ENCODE peak calls at places on chromosomes 16 and 17, in five cellular contexts. P, B, N, J and A are unnamed samples.

GRCh38 chr16:15493416-15494181 is 59.2 kb downstream of the BMERB1 start:
- DNase-seq in P (no peak), B (no peak), N (no peak), J (peak; percentile 89), A (no peak)

GRCh38 chr17:55601874-55602364 is 90.7 kb upstream of the SMIM36 start:
- DNase-seq in P (peak; percentile 81), B (no peak), N (peak; percentile 26), J (no peak), A (peak; percentile 37)

GRCh38 chr16:27706156-27706705 is 156.3 kb downstream of the KATNIP start:
- DNase-seq in P (no peak), B (no peak), N (no peak), J (no peak), A (no peak)

GRCh38 chr16:21134053-21134452 is 16.6 kb downstream of the DNAH3 start:
- DNase-seq in P (no peak), B (no peak), N (no peak), J (no peak), A (no peak)

GRCh38 chr16:26395700-26396099 is 671.0 kb upstream of the C16orf82 start:
- DNase-seq in P (no peak), B (no peak), N (no peak), J (no peak), A (no peak)

GRCh38 chr17:45963889-45964288 is 35.2 kb upstream of the STH start:
- DNase-seq in P (no peak), B (no peak), N (no peak), J (no peak), A (no peak)

GRCh38 chr16:29729116-29729521 is 16.7 kb downstream of the C16orf54 start:
- DNase-seq in P (peak; percentile 71), B (no peak), N (peak; percentile 45), J (no peak), A (no peak)

GRCh38 chr16:69328854-69329316 is 1.5 kb downstream of the PDF start:
- DNase-seq in P (no peak), B (no peak), N (peak; percentile 27), J (no peak), A (no peak)

GRCh38 chr16:86834451-86835035 is 256.2 kb downstream of the FOXL1 start:
- DNase-seq in P (peak; percentile 71), B (no peak), N (no peak), J (no peak), A (no peak)

GRCh38 chr16:67202426-67202825 is 3.5 kb downstream of the ELMO3 start:
- DNase-seq in P (no peak), B (no peak), N (no peak), J (no peak), A (no peak)

GRCh38 chr16:27759301-27759871 is 209.4 kb downstream of the KATNIP start:
- DNase-seq in P (no peak), B (peak; percentile 32), N (no peak), J (no peak), A (no peak)

GRCh38 chr16:25575363-25575762 is 116.4 kb upstream of the HS3ST4 start:
- DNase-seq in P (peak; percentile 89), B (no peak), N (no peak), J (no peak), A (no peak)

GRCh38 chr17:74161501-74161850 is 42.0 kb upstream of the RPL38 start:
- DNase-seq in P (no peak), B (no peak), N (no peak), J (no peak), A (no peak)

GRCh38 chr16:57525761-57526160 is 10.6 kb downstream of the CCDC102A start:
- DNase-seq in P (no peak), B (no peak), N (no peak), J (no peak), A (no peak)

GRCh38 chr17:4492762-4493561 is 5.7 kb upstream of the SPNS2 start:
- DNase-seq in P (peak; percentile 90), B (no peak), N (peak; percentile 66), J (no peak), A (no peak)

GRCh38 chr17:43615330-43615729 is 46.4 kb downstream of the MEOX1 start:
- DNase-seq in P (no peak), B (no peak), N (no peak), J (no peak), A (no peak)

GRCh38 chr17:3915642-3916012 is 638 bp downstream of the P2RX1 start:
- DNase-seq in P (no peak), B (no peak), N (no peak), J (no peak), A (no peak)

GRCh38 chr17:57619061-57619937 is 125.8 kb downstream of the CCDC182 start:
- DNase-seq in P (no peak), B (no peak), N (no peak), J (no peak), A (no peak)

GRCh38 chr16:81997738-81998137 is 13.5 kb downstream of the SDR42E1 start:
- DNase-seq in P (no peak), B (no peak), N (no peak), J (peak; percentile 60), A (no peak)

GRCh38 chr16:60166111-60166510 is 1432.0 kb upstream of the GOT2 start:
- DNase-seq in P (no peak), B (no peak), N (no peak), J (no peak), A (no peak)

GRCh38 chr17:2055494-2056220 is 754 bp downstream of the HIC1 start:
- DNase-seq in P (no peak), B (no peak), N (no peak), J (no peak), A (peak; percentile 84)

GRCh38 chr17:44759096-44759915 is 518 bp downstream of the ADAM11 start:
- DNase-seq in P (peak; percentile 25), B (no peak), N (no peak), J (no peak), A (peak; percentile 56)

GRCh38 chr16:180921-181667 is 835 bp downstream of the HBQ1 start:
- DNase-seq in P (peak; percentile 93), B (peak; percentile 88), N (peak; percentile 76), J (no peak), A (peak; percentile 96)

GRCh38 chr17:47948706-47949196 is 7.4 kb downstream of the PNPO start:
- DNase-seq in P (no peak), B (no peak), N (no peak), J (no peak), A (no peak)
- TF ChIP-seq CTCF in P (no peak), B (no peak), N (no peak), J (no peak), A (no peak)

DNA sequence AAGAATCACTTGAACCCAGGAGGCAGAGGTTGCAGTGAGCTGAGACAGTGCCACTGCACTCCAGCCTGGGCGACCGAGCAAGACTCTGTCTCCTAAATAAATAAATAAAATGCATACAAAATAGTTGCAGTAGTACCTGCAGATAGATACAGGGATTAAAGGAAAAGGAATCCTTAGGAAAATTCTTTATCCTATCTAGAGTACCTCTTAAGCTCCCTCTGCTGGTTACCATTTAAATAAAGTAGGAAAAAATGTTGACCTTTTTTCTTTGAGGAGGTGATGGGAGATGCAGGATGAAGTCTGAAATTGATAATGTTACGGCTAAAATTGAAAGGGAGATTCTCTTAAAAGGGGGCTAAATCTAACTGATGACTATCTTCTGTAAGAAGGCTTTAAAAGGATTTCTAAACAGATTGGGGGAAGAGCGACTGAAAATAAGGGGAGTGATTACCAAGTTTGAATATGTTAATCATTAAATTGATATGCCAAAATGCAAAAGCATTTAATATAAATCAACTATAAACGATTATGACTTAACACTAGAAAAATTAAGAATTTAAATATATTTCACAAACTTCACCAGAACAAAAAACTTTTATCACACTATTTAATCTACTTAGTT is 29.4 kb downstream of the C16orf87 start:
- DNase-seq in P (peak; percentile 39), B (no peak), N (no peak), J (no peak), A (no peak)
- TF ChIP-seq CTCF in P (peak; percentile 57), B (peak; percentile 33), N (peak; percentile 71), J (peak; percentile 37), A (peak; percentile 25)

DNA sequence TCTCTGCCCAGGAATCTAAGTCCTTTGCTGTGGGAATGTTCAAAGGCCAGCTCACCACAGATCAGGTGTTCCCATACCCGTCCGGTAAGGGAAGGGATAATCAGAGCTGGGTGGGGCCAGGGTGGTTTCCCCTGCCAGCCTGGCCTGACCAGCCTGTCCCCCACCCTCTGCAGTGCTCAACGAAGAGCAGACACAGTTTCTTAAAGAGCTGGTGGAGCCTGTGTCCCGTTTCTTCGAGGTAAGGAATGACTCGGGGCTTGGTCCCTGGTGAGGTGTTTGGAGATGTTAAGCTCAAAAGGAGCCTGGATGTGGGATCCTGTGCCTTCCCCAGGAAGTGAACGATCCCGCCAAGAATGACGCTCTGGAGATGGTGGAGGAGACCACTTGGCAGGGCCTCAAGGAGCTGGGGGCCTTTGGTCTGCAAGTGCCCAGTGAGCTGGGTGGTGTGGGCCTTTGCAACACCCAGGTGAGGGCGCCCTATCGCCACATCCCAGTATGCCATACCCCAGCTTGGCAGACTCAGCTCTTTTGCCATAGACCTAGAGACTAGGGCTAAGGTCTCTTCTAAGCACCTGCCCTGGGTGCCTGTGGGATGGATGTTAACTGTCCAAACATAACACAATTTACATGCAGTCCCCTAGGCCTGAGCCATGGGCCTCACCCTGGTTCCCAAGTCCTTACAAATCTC is 999 bp downstream of the ACADVL start:
- DNase-seq in P (peak; percentile 54), B (peak; percentile 76), N (peak; percentile 74), J (no peak), A (peak; percentile 79)
- TF ChIP-seq CTCF in P (peak; percentile 41), B (peak; percentile 48), N (peak; percentile 85), J (peak; percentile 58), A (peak; percentile 64)

GRCh38 chr16:23254338-23254737 is 47.8 kb upstream of the SCNN1B start:
- DNase-seq in P (peak; percentile 12), B (no peak), N (no peak), J (peak; percentile 65), A (no peak)
- TF ChIP-seq CTCF in P (no peak), B (no peak), N (no peak), J (no peak), A (no peak)